ENCODE peak calls at places on chromosomes 5 and 9, in nine cellular contexts. One of them, this sample, is unnamed.
A peak's percentile ranks its signal among the peaks of the same experiment; 100 is the strongest.

GRCh38 chr5:172672696-172673095 is 31.6 kb downstream of the NEURL1B start:
- DNase-seq in choroid plexus epithelial cell: no peak
- DNase-seq in suprapubic skin: no peak
- DNase-seq in HCT116: no peak
- DNase-seq in right lobe of liver: no peak
- DNase-seq in BE2C: no peak
- DNase-seq in foreskin fibroblast: no peak
- DNase-seq in BJ: no peak
- DNase-seq in GM23338: no peak
- DNase-seq in this sample: no peak

GRCh38 chr5:78638423-78638822 is 10.1 kb downstream of the LHFPL2 start:
- DNase-seq in choroid plexus epithelial cell: peak; percentile 80
- DNase-seq in suprapubic skin: peak; percentile 81
- DNase-seq in HCT116: no peak
- DNase-seq in right lobe of liver: no peak
- DNase-seq in BE2C: peak; percentile 83
- DNase-seq in foreskin fibroblast: peak; percentile 98
- DNase-seq in BJ: peak; percentile 83
- DNase-seq in GM23338: no peak
- DNase-seq in this sample: peak; percentile 67

GRCh38 chr5:111231053-111231586 is 6.9 kb downstream of the CAMK4 start:
- DNase-seq in choroid plexus epithelial cell: no peak
- DNase-seq in suprapubic skin: no peak
- DNase-seq in HCT116: no peak
- DNase-seq in right lobe of liver: no peak
- DNase-seq in BE2C: no peak
- DNase-seq in foreskin fibroblast: no peak
- DNase-seq in BJ: no peak
- DNase-seq in GM23338: no peak
- DNase-seq in this sample: no peak

GRCh38 chr5:95644351-95645042 is 2.1 kb upstream of the RFESD start:
- DNase-seq in choroid plexus epithelial cell: peak; percentile 84
- DNase-seq in suprapubic skin: no peak
- DNase-seq in HCT116: peak; percentile 72
- DNase-seq in right lobe of liver: peak; percentile 63
- DNase-seq in BE2C: peak; percentile 43
- DNase-seq in foreskin fibroblast: peak; percentile 39
- DNase-seq in BJ: no peak
- DNase-seq in GM23338: peak; percentile 87
- DNase-seq in this sample: peak; percentile 49

GRCh38 chr5:127856310-127856709 is 153.1 kb downstream of the CCDC192 start:
- DNase-seq in choroid plexus epithelial cell: peak; percentile 79
- DNase-seq in suprapubic skin: no peak
- DNase-seq in HCT116: no peak
- DNase-seq in right lobe of liver: no peak
- DNase-seq in BE2C: no peak
- DNase-seq in foreskin fibroblast: no peak
- DNase-seq in BJ: no peak
- DNase-seq in GM23338: no peak
- DNase-seq in this sample: no peak

GRCh38 chr9:89149726-89150125 is 28.9 kb downstream of the SHC3 start:
- DNase-seq in choroid plexus epithelial cell: peak; percentile 62
- DNase-seq in suprapubic skin: no peak
- DNase-seq in HCT116: no peak
- DNase-seq in right lobe of liver: no peak
- DNase-seq in BE2C: no peak
- DNase-seq in foreskin fibroblast: peak; percentile 72
- DNase-seq in BJ: peak; percentile 10
- DNase-seq in GM23338: no peak
- DNase-seq in this sample: no peak

GRCh38 chr5:40484495-40484894 is 195.2 kb upstream of the PTGER4 start:
- DNase-seq in choroid plexus epithelial cell: no peak
- DNase-seq in suprapubic skin: no peak
- DNase-seq in HCT116: no peak
- DNase-seq in right lobe of liver: no peak
- DNase-seq in BE2C: no peak
- DNase-seq in foreskin fibroblast: no peak
- DNase-seq in BJ: no peak
- DNase-seq in GM23338: no peak
- DNase-seq in this sample: no peak

GRCh38 chr9:100098241-100098886 is 436 bp downstream of the ERP44 start:
- DNase-seq in choroid plexus epithelial cell: peak; percentile 43
- DNase-seq in suprapubic skin: peak; percentile 78
- DNase-seq in HCT116: peak; percentile 65
- DNase-seq in right lobe of liver: peak; percentile 83
- DNase-seq in BE2C: peak; percentile 53
- DNase-seq in foreskin fibroblast: peak; percentile 21
- DNase-seq in BJ: no peak
- DNase-seq in GM23338: peak; percentile 91
- DNase-seq in this sample: no peak

GRCh38 chr5:132915681-132916080 is 42.2 kb downstream of the LEAP2 start:
- DNase-seq in choroid plexus epithelial cell: no peak
- DNase-seq in suprapubic skin: no peak
- DNase-seq in HCT116: peak; percentile 8
- DNase-seq in right lobe of liver: no peak
- DNase-seq in BE2C: no peak
- DNase-seq in foreskin fibroblast: peak; percentile 9
- DNase-seq in BJ: no peak
- DNase-seq in GM23338: no peak
- DNase-seq in this sample: no peak

GRCh38 chr5:152532714-152533113 is 127.6 kb upstream of the NMUR2 start:
- DNase-seq in choroid plexus epithelial cell: peak; percentile 74
- DNase-seq in suprapubic skin: no peak
- DNase-seq in HCT116: peak; percentile 42
- DNase-seq in right lobe of liver: no peak
- DNase-seq in BE2C: no peak
- DNase-seq in foreskin fibroblast: peak; percentile 30
- DNase-seq in BJ: peak; percentile 9
- DNase-seq in GM23338: peak; percentile 82
- DNase-seq in this sample: peak; percentile 67

GRCh38 chr9:121888438-121888775 is 204.7 kb downstream of the TTLL11 start:
- DNase-seq in choroid plexus epithelial cell: peak; percentile 89
- DNase-seq in suprapubic skin: no peak
- DNase-seq in HCT116: no peak
- DNase-seq in right lobe of liver: no peak
- DNase-seq in BE2C: no peak
- DNase-seq in foreskin fibroblast: peak; percentile 82
- DNase-seq in BJ: peak; percentile 79
- DNase-seq in GM23338: no peak
- DNase-seq in this sample: peak; percentile 86

GRCh38 chr5:135140805-135141204 is 106.8 kb upstream of the PITX1 start:
- DNase-seq in choroid plexus epithelial cell: no peak
- DNase-seq in suprapubic skin: no peak
- DNase-seq in HCT116: peak; percentile 69
- DNase-seq in right lobe of liver: no peak
- DNase-seq in BE2C: no peak
- DNase-seq in foreskin fibroblast: peak; percentile 83
- DNase-seq in BJ: no peak
- DNase-seq in GM23338: no peak
- DNase-seq in this sample: no peak

GRCh38 chr9:23587903-23588302 is 238.1 kb downstream of the ELAVL2 start:
- DNase-seq in choroid plexus epithelial cell: no peak
- DNase-seq in suprapubic skin: no peak
- DNase-seq in HCT116: no peak
- DNase-seq in right lobe of liver: no peak
- DNase-seq in BE2C: no peak
- DNase-seq in foreskin fibroblast: no peak
- DNase-seq in BJ: no peak
- DNase-seq in GM23338: peak; percentile 62
- DNase-seq in this sample: no peak

GRCh38 chr9:4547016-4547415 is 56.7 kb downstream of the SLC1A1 start:
- DNase-seq in choroid plexus epithelial cell: peak; percentile 85
- DNase-seq in suprapubic skin: no peak
- DNase-seq in HCT116: no peak
- DNase-seq in right lobe of liver: no peak
- DNase-seq in BE2C: no peak
- DNase-seq in foreskin fibroblast: peak; percentile 18
- DNase-seq in BJ: no peak
- DNase-seq in GM23338: no peak
- DNase-seq in this sample: no peak

GRCh38 chr9:109314011-109314531 is 6.8 kb downstream of the EPB41L4B start:
- DNase-seq in choroid plexus epithelial cell: no peak
- DNase-seq in suprapubic skin: no peak
- DNase-seq in HCT116: no peak
- DNase-seq in right lobe of liver: peak; percentile 64
- DNase-seq in BE2C: no peak
- DNase-seq in foreskin fibroblast: no peak
- DNase-seq in BJ: no peak
- DNase-seq in GM23338: no peak
- DNase-seq in this sample: no peak

GRCh38 chr5:17000296-17000939 is 64.3 kb upstream of the MYO10 start:
- DNase-seq in choroid plexus epithelial cell: peak; percentile 93
- DNase-seq in suprapubic skin: no peak
- DNase-seq in HCT116: peak; percentile 52
- DNase-seq in right lobe of liver: no peak
- DNase-seq in BE2C: no peak
- DNase-seq in foreskin fibroblast: peak; percentile 88
- DNase-seq in BJ: peak; percentile 97
- DNase-seq in GM23338: no peak
- DNase-seq in this sample: peak; percentile 96

GRCh38 chr9:133701981-133702797 is 36.0 kb downstream of the SARDH start:
- DNase-seq in choroid plexus epithelial cell: peak; percentile 66
- DNase-seq in suprapubic skin: peak; percentile 56
- DNase-seq in HCT116: no peak
- DNase-seq in right lobe of liver: no peak
- DNase-seq in BE2C: peak; percentile 8
- DNase-seq in foreskin fibroblast: no peak
- DNase-seq in BJ: no peak
- DNase-seq in GM23338: no peak
- DNase-seq in this sample: no peak
- H3K4me3 ChIP-seq in choroid plexus epithelial cell: peak overlapping the region; percentile 57
- H3K4me3 ChIP-seq in suprapubic skin: peak overlapping the region; percentile 34
- H3K4me3 ChIP-seq in HCT116: no peak overlapping the region
- H3K4me3 ChIP-seq in right lobe of liver: no peak overlapping the region
- H3K4me3 ChIP-seq in BE2C: no peak overlapping the region
- H3K4me3 ChIP-seq in foreskin fibroblast: no peak overlapping the region
- H3K4me3 ChIP-seq in BJ: no peak overlapping the region
- H3K4me3 ChIP-seq in GM23338: no peak overlapping the region
- H3K4me3 ChIP-seq in this sample: no peak overlapping the region

DNA sequence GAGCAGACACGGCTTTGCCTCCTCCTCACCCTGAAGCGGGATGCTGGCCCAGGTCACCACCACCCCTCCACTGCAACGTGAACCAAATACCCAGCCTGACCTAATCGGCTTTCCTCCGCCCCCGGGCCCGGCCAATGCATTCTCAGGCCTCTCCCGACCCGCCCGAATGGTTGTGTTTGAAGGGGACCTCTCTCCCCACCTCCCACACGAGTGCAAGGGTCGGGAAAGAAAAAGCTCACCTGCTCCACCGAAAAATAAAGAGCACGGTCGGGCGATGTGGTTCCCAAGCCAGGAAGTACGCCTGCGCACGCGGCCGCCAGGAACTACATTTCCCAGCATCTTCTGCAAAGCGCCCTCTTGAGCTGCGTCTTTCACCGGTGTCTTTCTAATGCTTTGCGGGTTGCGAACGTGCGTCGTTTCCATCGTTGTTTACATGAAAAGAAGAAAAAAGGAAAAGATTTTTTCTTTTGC is at the start of gene ZNF883:
- DNase-seq in choroid plexus epithelial cell: peak; percentile 76
- DNase-seq in suprapubic skin: no peak
- DNase-seq in HCT116: no peak
- DNase-seq in right lobe of liver: no peak
- DNase-seq in BE2C: peak; percentile 77
- DNase-seq in foreskin fibroblast: peak; percentile 60
- DNase-seq in BJ: peak; percentile 0
- DNase-seq in GM23338: peak; percentile 92
- DNase-seq in this sample: peak; percentile 37
- TF ChIP-seq CTCF in choroid plexus epithelial cell: peak; percentile 41
- TF ChIP-seq CTCF in suprapubic skin: no peak
- TF ChIP-seq CTCF in HCT116: no peak
- TF ChIP-seq CTCF in right lobe of liver: no peak
- TF ChIP-seq CTCF in BE2C: peak; percentile 30
- TF ChIP-seq CTCF in foreskin fibroblast: no peak
- TF ChIP-seq CTCF in BJ: peak; percentile 8
- TF ChIP-seq CTCF in GM23338: no peak
- TF ChIP-seq CTCF in this sample: peak; percentile 27

DNA sequence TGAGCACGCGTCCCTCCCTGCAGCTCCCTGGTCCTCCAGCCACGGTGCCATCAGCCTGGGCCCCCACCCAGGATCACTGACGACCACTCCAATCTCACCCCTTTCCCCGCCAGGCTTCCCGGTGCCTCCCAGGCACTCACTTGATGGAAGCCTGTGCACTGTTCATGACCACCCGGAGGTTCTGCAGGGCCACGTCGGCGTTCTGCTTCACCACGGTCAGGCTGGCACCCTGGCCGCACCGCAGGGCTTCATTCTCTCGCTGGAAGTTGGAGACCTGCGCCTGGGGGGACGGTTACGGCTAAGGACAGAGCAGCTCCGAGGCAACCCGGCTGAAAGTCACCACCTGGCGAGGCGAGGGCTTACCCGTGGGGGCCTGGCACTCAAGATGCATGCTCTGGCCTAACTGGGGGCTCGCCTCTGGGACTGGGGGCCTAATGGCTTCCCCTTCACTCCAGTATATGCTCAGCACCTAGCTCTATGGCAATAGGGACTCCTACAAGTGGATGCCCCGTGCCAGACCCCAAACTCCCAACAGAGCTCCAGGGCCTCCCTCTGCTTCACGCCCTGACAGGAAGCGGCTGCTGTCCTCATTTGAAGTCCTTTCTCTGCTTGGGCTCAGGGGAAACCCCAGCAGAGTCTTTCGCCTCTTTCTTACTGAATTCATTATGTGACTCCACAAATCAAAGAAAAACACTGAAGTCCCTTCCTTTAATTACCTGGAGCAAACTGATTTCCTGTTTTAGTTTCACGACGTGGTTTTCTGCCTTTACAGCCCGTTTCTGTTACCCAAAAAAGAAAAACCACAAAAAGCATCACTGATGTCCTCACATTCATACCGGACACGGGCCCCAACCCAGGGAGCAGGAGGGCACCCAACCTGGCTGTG is 4.2 kb upstream of the SNAPC4 start:
- DNase-seq in choroid plexus epithelial cell: no peak
- DNase-seq in suprapubic skin: no peak
- DNase-seq in HCT116: no peak
- DNase-seq in right lobe of liver: no peak
- DNase-seq in BE2C: no peak
- DNase-seq in foreskin fibroblast: no peak
- DNase-seq in BJ: no peak
- DNase-seq in GM23338: no peak
- DNase-seq in this sample: no peak
- H3K4me3 ChIP-seq in choroid plexus epithelial cell: no peak overlapping the region
- H3K4me3 ChIP-seq in suprapubic skin: no peak overlapping the region
- H3K4me3 ChIP-seq in HCT116: no peak overlapping the region
- H3K4me3 ChIP-seq in right lobe of liver: no peak overlapping the region
- H3K4me3 ChIP-seq in BE2C: no peak overlapping the region
- H3K4me3 ChIP-seq in foreskin fibroblast: no peak overlapping the region
- H3K4me3 ChIP-seq in BJ: no peak overlapping the region
- H3K4me3 ChIP-seq in GM23338: no peak overlapping the region
- H3K4me3 ChIP-seq in this sample: no peak overlapping the region

DNA sequence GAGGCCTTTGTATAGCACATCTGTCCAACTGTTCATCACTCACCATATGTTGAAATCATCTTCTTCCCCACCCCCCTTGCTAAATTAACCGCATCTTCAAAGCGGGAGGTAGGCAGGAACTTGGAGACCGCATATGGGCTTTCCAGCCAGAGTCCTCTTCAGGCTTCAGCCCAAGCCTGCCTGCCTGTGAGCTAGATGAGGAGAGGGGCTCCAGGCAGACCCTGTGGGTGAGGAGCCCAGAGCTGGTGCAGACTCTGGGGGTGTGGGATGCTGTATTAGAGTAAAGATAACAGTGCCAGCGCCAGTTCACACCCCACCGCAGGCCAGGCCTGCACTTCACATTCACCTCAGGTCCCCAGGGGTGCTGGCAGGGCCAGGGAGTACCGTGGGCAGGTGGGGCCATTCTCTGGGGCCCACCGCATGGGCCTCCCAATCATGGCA is 16.2 kb downstream of the PRRC2B start:
- DNase-seq in choroid plexus epithelial cell: peak; percentile 71
- DNase-seq in suprapubic skin: no peak
- DNase-seq in HCT116: no peak
- DNase-seq in right lobe of liver: no peak
- DNase-seq in BE2C: no peak
- DNase-seq in foreskin fibroblast: peak; percentile 48
- DNase-seq in BJ: no peak
- DNase-seq in GM23338: no peak
- DNase-seq in this sample: no peak
- TF ChIP-seq CTCF in choroid plexus epithelial cell: no peak
- TF ChIP-seq CTCF in suprapubic skin: no peak
- TF ChIP-seq CTCF in HCT116: no peak
- TF ChIP-seq CTCF in right lobe of liver: no peak
- TF ChIP-seq CTCF in BE2C: no peak
- TF ChIP-seq CTCF in foreskin fibroblast: no peak
- TF ChIP-seq CTCF in BJ: no peak
- TF ChIP-seq CTCF in GM23338: no peak
- TF ChIP-seq CTCF in this sample: no peak